ENCODE peak calls at places on chromosome 6, in four cellular contexts. One of them, this sample, is unnamed.

GRCh38 chr6:34514593-34515472 is 41.3 kb downstream of the SPDEF start:
- DNase-seq in GM12878: no peak
- DNase-seq in A549: no peak
- DNase-seq in IMR-90: peak
- DNase-seq in this sample: no peak

GRCh38 chr6:28743271-28743789 is 180.5 kb downstream of the TRIM27 start:
- DNase-seq in A549: no peak
- DNase-seq in GM12878: no peak
- DNase-seq in IMR-90: no peak
- DNase-seq in this sample: no peak

GRCh38 chr6:131858765-131859490 is 51.1 kb downstream of the ENPP1 start:
- DNase-seq in IMR-90: peak
- DNase-seq in A549: no peak
- DNase-seq in GM12878: no peak
- DNase-seq in this sample: no peak

GRCh38 chr6:167824591-167825041 is 2.1 kb upstream of the AFDN start:
- DNase-seq in GM12878: no peak
- DNase-seq in A549: no peak
- DNase-seq in IMR-90: peak
- DNase-seq in this sample: no peak

GRCh38 chr6:108557494-108558371 is 3.0 kb upstream of the FOXO3 start:
- DNase-seq in IMR-90: peak
- DNase-seq in A549: no peak
- DNase-seq in GM12878: no peak
- DNase-seq in this sample: peak

GRCh38 chr6:52752310-52752709 is 11.0 kb downstream of the GSTA2 start:
- DNase-seq in IMR-90: no peak
- DNase-seq in A549: no peak
- DNase-seq in GM12878: no peak
- DNase-seq in this sample: peak

GRCh38 chr6:1916334-1916985 is 306.7 kb downstream of the FOXC1 start:
- DNase-seq in IMR-90: peak
- DNase-seq in GM12878: no peak
- DNase-seq in A549: no peak
- DNase-seq in this sample: no peak

GRCh38 chr6:1864496-1864895 is 254.8 kb downstream of the FOXC1 start:
- DNase-seq in A549: no peak
- DNase-seq in IMR-90: no peak
- DNase-seq in GM12878: no peak
- DNase-seq in this sample: peak

GRCh38 chr6:19380287-19380686 is 456.9 kb upstream of the ID4 start:
- DNase-seq in GM12878: no peak
- DNase-seq in IMR-90: no peak
- DNase-seq in A549: no peak
- DNase-seq in this sample: no peak

GRCh38 chr6:36290668-36291620 is 21.1 kb downstream of the PNPLA1 start:
- DNase-seq in GM12878: no peak
- DNase-seq in IMR-90: no peak
- DNase-seq in A549: peak
- DNase-seq in this sample: no peak

GRCh38 chr6:14353263-14353662 is 235.7 kb downstream of the CD83 start:
- DNase-seq in IMR-90: no peak
- DNase-seq in GM12878: no peak
- DNase-seq in A549: no peak
- DNase-seq in this sample: no peak

GRCh38 chr6:135506270-135506997 is 8.9 kb upstream of the AHI1 start:
- DNase-seq in A549: peak
- DNase-seq in GM12878: no peak
- DNase-seq in IMR-90: peak
- DNase-seq in this sample: peak

GRCh38 chr6:108622601-108623335 is 62.1 kb downstream of the FOXO3 start:
- DNase-seq in GM12878: no peak
- DNase-seq in A549: no peak
- DNase-seq in IMR-90: peak
- DNase-seq in this sample: no peak

GRCh38 chr6:112253842-112254816 is at the start of gene LAMA4:
- DNase-seq in A549: peak
- DNase-seq in IMR-90: peak
- DNase-seq in GM12878: no peak
- DNase-seq in this sample: no peak

GRCh38 chr6:19803331-19804330 is 33.5 kb upstream of the ID4 start:
- DNase-seq in GM12878: no peak
- DNase-seq in A549: no peak
- DNase-seq in IMR-90: peak
- DNase-seq in this sample: peak

GRCh38 chr6:152062476-152062875 is 255.0 kb downstream of the ESR1 start:
- DNase-seq in GM12878: no peak
- DNase-seq in IMR-90: no peak
- DNase-seq in A549: no peak
- DNase-seq in this sample: no peak

DNA sequence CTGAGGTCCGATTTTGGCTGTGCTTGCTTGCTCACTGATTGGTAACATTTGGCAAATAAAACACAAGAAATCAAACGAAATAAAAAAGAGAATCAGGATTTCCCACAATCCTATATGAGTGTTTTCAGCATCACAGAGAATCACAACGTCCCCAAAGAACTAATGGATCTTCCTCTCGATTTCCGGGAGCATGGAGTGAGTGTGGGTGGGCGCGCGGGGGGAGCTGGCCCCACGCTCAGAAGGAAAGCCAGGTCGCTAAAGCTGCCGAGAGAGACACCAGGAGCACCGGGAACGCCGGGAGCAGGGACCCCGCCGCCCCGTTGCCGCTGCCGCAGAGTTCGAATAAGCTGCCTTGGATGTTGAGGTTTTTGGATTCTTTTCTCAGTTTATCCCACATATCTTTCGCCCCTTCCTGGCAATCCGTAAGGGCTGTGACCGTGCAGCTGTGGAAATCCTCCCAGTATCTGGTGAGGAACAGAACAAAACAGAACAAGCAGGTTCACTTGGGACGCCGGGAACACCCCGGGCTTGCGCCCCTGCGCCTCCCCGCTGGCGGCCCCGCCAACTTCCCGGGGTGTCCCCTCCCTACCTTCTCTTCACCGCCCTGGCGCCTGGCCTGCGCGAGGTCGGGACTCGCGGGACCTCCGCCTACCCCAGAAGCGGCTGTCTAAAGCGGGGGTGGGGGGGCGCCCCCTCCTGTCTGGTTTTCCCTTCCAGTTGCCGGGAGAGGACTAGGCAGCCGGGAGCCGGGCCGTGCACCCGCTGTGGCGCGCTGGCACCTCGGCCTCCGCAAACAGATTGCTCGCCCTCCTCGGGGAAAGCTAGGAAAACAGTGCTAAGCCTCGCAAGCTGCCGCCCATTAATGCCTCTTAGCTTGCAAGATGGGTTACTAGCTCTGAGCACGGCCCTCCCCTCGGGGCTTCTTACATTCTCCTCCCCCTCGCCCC is 7.7 kb downstream of the NRN1 start:
- DNase-seq in GM12878: no peak
- DNase-seq in A549: no peak
- DNase-seq in IMR-90: no peak
- DNase-seq in this sample: no peak
- TF ChIP-seq RFX5 in GM12878: no peak
- TF ChIP-seq RFX5 in A549: no peak
- TF ChIP-seq RFX5 in IMR-90: no peak
- TF ChIP-seq RFX5 in this sample: no peak

GRCh38 chr6:146367061-146367460 is 176.6 kb upstream of the RAB32 start:
- DNase-seq in GM12878: no peak
- DNase-seq in IMR-90: no peak
- DNase-seq in A549: no peak
- DNase-seq in this sample: no peak

GRCh38 chr6:146364816-146365594 is 178.6 kb upstream of the RAB32 start:
- DNase-seq in IMR-90: no peak
- DNase-seq in GM12878: no peak
- DNase-seq in A549: no peak
- DNase-seq in this sample: no peak

GRCh38 chr6:146359123-146359522 is 184.5 kb upstream of the RAB32 start:
- DNase-seq in GM12878: no peak
- DNase-seq in IMR-90: no peak
- DNase-seq in A549: no peak
- DNase-seq in this sample: no peak

GRCh38 chr6:146361367-146361924 is 182.2 kb upstream of the RAB32 start:
- DNase-seq in IMR-90: no peak
- DNase-seq in GM12878: no peak
- DNase-seq in A549: no peak
- DNase-seq in this sample: no peak

GRCh38 chr6:146363838-146364607 is 179.6 kb upstream of the RAB32 start:
- DNase-seq in IMR-90: no peak
- DNase-seq in A549: no peak
- DNase-seq in GM12878: no peak
- DNase-seq in this sample: no peak
- TF ChIP-seq RFX5 in IMR-90: no peak
- TF ChIP-seq RFX5 in A549: no peak
- TF ChIP-seq RFX5 in GM12878: no peak
- TF ChIP-seq RFX5 in this sample: no peak

GRCh38 chr6:45073771-45074170 is 254.4 kb upstream of the RUNX2 start:
- DNase-seq in IMR-90: peak
- DNase-seq in GM12878: no peak
- DNase-seq in A549: no peak
- DNase-seq in this sample: no peak

GRCh38 chr6:45078432-45078831 is 249.7 kb upstream of the RUNX2 start:
- DNase-seq in A549: no peak
- DNase-seq in GM12878: no peak
- DNase-seq in IMR-90: no peak
- DNase-seq in this sample: no peak

GRCh38 chr6:45074423-45074822 is 253.7 kb upstream of the RUNX2 start:
- DNase-seq in GM12878: no peak
- DNase-seq in A549: no peak
- DNase-seq in IMR-90: no peak
- DNase-seq in this sample: no peak

GRCh38 chr6:45075246-45075645 is 252.9 kb upstream of the RUNX2 start:
- DNase-seq in GM12878: no peak
- DNase-seq in A549: no peak
- DNase-seq in IMR-90: peak
- DNase-seq in this sample: no peak

DNA sequence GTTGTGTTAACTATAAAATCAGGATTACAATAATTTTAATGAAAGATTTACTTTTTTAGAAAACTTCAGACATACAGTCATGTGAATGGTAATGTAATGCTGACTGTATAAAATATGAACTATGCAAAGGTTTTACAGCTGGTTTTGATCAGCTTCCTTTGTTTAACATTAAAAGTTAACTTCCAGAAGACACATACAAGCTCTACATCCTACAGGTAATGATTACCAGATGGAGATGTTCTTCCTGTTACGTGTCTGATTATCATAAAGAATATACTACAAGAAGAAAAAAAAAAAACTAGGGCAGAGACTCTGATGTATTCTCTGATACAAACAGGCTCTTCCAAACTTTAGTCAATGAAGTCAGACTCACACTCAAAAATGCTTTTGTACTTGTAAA is 251.9 kb upstream of the RUNX2 start:
- DNase-seq in A549: no peak
- DNase-seq in GM12878: no peak
- DNase-seq in IMR-90: peak
- DNase-seq in this sample: no peak
- TF ChIP-seq RFX5 in A549: no peak
- TF ChIP-seq RFX5 in GM12878: no peak
- TF ChIP-seq RFX5 in IMR-90: no peak
- TF ChIP-seq RFX5 in this sample: no peak

DNA sequence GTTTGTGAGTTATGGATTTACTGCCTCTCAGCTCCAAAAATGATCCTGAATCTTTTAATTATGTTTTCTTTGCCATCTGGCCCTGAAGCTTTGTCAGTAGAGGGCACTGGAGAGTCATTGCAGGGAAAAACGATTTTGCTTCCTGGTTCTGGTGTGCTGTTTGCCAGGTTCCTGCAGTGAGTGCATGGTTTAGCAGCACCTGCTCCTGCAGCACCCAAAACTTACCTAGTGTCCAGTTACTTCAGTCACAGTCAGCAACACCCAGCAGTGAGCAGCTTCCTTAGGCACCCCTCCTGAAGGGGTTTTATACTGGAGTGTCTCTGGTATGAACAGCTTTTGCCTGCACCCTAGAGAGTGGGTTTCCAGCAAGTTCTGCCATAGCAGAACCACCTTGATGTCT is 6.0 kb upstream of the TRIM26 start:
- DNase-seq in A549: peak
- DNase-seq in GM12878: peak
- DNase-seq in IMR-90: peak
- DNase-seq in this sample: peak
- TF ChIP-seq RFX5 in A549: no peak
- TF ChIP-seq RFX5 in GM12878: no peak
- TF ChIP-seq RFX5 in IMR-90: no peak
- TF ChIP-seq RFX5 in this sample: no peak

DNA sequence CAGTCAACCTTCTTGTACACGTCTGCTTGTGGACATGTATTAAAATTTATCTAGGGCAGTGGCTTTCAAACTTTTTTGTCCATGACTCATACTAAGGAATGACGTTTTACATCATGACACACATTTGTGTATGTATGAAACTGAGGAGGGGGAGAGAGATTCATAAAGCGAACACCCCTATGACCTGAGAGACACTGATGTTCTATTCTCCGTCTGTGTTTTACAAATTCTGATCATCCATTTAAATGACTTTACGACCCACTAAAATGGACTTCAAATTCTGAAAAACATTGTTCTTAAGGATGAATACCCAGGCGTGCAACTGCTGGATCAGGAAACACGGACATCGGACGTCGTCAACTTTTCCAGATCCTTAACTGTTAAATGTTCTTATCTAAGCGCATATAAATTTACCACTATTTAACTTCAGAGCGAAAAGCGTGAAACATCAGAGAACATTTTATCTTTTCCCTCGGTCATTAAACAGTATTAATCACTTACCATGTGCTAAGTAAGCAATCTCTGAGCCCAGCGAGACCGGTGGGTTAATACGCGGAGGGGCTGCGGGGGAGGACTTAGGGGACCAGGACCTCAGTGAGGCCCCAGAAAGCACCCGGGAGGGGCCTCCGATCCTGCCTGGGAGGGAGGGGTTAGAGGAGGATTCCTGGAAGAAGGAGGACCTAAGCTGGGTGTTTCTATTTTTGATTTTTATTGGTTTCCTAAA is 1.2 kb downstream of the PLAGL1 start:
- DNase-seq in A549: peak
- DNase-seq in GM12878: no peak
- DNase-seq in IMR-90: peak
- DNase-seq in this sample: no peak
- TF ChIP-seq RFX5 in A549: no peak
- TF ChIP-seq RFX5 in GM12878: no peak
- TF ChIP-seq RFX5 in IMR-90: no peak
- TF ChIP-seq RFX5 in this sample: no peak

GRCh38 chr6:169093121-169093723 is 160.4 kb downstream of the THBS2 start:
- DNase-seq in GM12878: no peak
- DNase-seq in A549: no peak
- DNase-seq in IMR-90: no peak
- DNase-seq in this sample: no peak
- TF ChIP-seq RFX5 in GM12878: no peak
- TF ChIP-seq RFX5 in A549: no peak
- TF ChIP-seq RFX5 in IMR-90: no peak
- TF ChIP-seq RFX5 in this sample: no peak

This sample was measured in HepG2.